ENCODE peak calls at places on chromosome 20, in seven cellular contexts. W, D, Z, F, Y, T and G are unnamed samples.

GRCh38 chr20:48735112-48735511 is 92.7 kb downstream of the PREX1 start:
- DNase-seq in W (no peak), D (no peak), Z (no peak), F (no peak), Y (no peak), T (no peak), G (no peak)

GRCh38 chr20:23909390-23909789 is 29.8 kb upstream of the CST5 start:
- DNase-seq in W (no peak), D (no peak), Z (no peak), F (no peak), Y (no peak), T (no peak), G (no peak)

GRCh38 chr20:57148266-57148665 is 118.2 kb downstream of the BMP7 start:
- DNase-seq in W (no peak), D (no peak), Z (no peak), F (no peak), Y (peak), T (no peak), G (no peak)

GRCh38 chr20:36439040-36439730 is 102.1 kb upstream of the MYL9 start:
- DNase-seq in W (peak), D (peak), Z (no peak), F (peak), Y (peak), T (peak), G (no peak)

GRCh38 chr20:37749185-37749584 is 55.4 kb downstream of the CTNNBL1 start:
- DNase-seq in W (no peak), D (no peak), Z (no peak), F (no peak), Y (no peak), T (no peak), G (no peak)

GRCh38 chr20:54984104-54984448 is 508.7 kb downstream of the DOK5 start:
- DNase-seq in W (no peak), D (no peak), Z (no peak), F (no peak), Y (no peak), T (no peak), G (no peak)

GRCh38 chr20:41006126-41006935 is 22.3 kb upstream of the TOP1 start:
- DNase-seq in W (no peak), D (no peak), Z (no peak), F (no peak), Y (no peak), T (no peak), G (no peak)

GRCh38 chr20:13034115-13034514 is 25.3 kb downstream of the SPTLC3 start:
- DNase-seq in W (no peak), D (no peak), Z (no peak), F (no peak), Y (no peak), T (no peak), G (no peak)

GRCh38 chr20:58692579-58693225 is at the start of gene NPEPL1:
- DNase-seq in W (no peak), D (peak), Z (peak), F (peak), Y (peak), T (peak), G (no peak)

GRCh38 chr20:1891263-1892121 is 3.7 kb upstream of the SIRPA start:
- DNase-seq in W (no peak), D (no peak), Z (no peak), F (no peak), Y (no peak), T (no peak), G (no peak)

GRCh38 chr20:58306421-58307261 is 2.9 kb upstream of the RAB22A start:
- DNase-seq in W (no peak), D (peak), Z (no peak), F (peak), Y (peak), T (no peak), G (peak)